ENCODE peak calls at places on chromosomes 4 and X, in five cellular contexts. S, P, I, F and L are unnamed samples.

GRCh38 chr4:99879458-99879857 is 14.8 kb downstream of the LAMTOR3 start:
- DNase-seq in P (no peak), F (no peak), S (no peak), I (no peak), L (no peak)

GRCh38 chr4:112219826-112220366 is 11.7 kb upstream of the AP1AR start:
- DNase-seq in P (no peak), S (no peak), I (no peak), F (no peak), L (no peak)

GRCh38 chr4:93065790-93066189 is 762.0 kb downstream of the GRID2 start:
- DNase-seq in F (no peak), I (no peak), P (no peak), S (no peak), L (no peak)

GRCh38 chr4:68724426-68724825 is 54.0 kb upstream of the UGT2B15 start:
- DNase-seq in S (no peak), I (no peak), F (peak), P (no peak), L (no peak)

GRCh38 chr4:16119981-16120380 is 36.2 kb upstream of the PROM1 start:
- DNase-seq in F (peak), P (no peak), S (no peak), I (no peak), L (no peak)

GRCh38 chrX:148501121-148502066 is 977 bp downstream of the AFF2 start:
- DNase-seq in I (no peak), S (no peak), F (no peak), P (no peak), L (no peak)

GRCh38 chrX:155086202-155086840 is 15.0 kb downstream of the BRCC3 start:
- DNase-seq in I (no peak), F (peak), S (peak), P (no peak), L (no peak)

GRCh38 chrX:152725409-152725808 is 8.1 kb downstream of the CSAG1 start:
- DNase-seq in S (no peak), I (no peak), F (no peak), P (no peak), L (peak)

GRCh38 chrX:131728295-131729145 is 184.6 kb downstream of the OR13H1 start:
- DNase-seq in F (peak), S (no peak), I (peak), P (peak), L (peak)

GRCh38 chr4:69984030-69984443 is 11.7 kb upstream of the STATH start:
- DNase-seq in F (no peak), I (no peak), S (peak), P (peak), L (no peak)

GRCh38 chrX:119655125-119655524 is 37.8 kb downstream of the SEPTIN6 start:
- DNase-seq in S (peak), I (no peak), P (no peak), F (no peak), L (no peak)

GRCh38 chr4:77818077-77818666 is 996 bp downstream of the CNOT6L start:
- DNase-seq in S (peak), I (peak), F (peak), P (peak), L (peak)

GRCh38 chr4:139822391-139822790 is 156.8 kb downstream of the MGST2 start:
- DNase-seq in S (no peak), P (no peak), F (no peak), I (no peak), L (no peak)

GRCh38 chr4:139761461-139761860 is 95.8 kb downstream of the MGST2 start:
- DNase-seq in S (no peak), I (no peak), F (no peak), P (no peak), L (no peak)

GRCh38 chr4:135564090-135564489 is 1362.5 kb upstream of the PABPC4L start:
- DNase-seq in F (no peak), S (no peak), I (no peak), P (no peak), L (no peak)

GRCh38 chr4:24734511-24734910 is 60.9 kb upstream of the SOD3 start:
- DNase-seq in S (peak), P (no peak), I (no peak), F (no peak), L (no peak)

GRCh38 chr4:5474756-5475155 is 233.6 kb downstream of the EVC2 start:
- DNase-seq in P (no peak), F (no peak), I (no peak), S (no peak), L (no peak)

GRCh38 chr4:107444-108429 is 16.6 kb upstream of the ZNF718 start:
- DNase-seq in P (no peak), S (no peak), F (no peak), I (no peak), L (no peak)

GRCh38 chrX:9141496-9141895 is 107.6 kb upstream of the FAM9B start:
- DNase-seq in F (no peak), P (no peak), S (peak), I (no peak), L (no peak)

DNA sequence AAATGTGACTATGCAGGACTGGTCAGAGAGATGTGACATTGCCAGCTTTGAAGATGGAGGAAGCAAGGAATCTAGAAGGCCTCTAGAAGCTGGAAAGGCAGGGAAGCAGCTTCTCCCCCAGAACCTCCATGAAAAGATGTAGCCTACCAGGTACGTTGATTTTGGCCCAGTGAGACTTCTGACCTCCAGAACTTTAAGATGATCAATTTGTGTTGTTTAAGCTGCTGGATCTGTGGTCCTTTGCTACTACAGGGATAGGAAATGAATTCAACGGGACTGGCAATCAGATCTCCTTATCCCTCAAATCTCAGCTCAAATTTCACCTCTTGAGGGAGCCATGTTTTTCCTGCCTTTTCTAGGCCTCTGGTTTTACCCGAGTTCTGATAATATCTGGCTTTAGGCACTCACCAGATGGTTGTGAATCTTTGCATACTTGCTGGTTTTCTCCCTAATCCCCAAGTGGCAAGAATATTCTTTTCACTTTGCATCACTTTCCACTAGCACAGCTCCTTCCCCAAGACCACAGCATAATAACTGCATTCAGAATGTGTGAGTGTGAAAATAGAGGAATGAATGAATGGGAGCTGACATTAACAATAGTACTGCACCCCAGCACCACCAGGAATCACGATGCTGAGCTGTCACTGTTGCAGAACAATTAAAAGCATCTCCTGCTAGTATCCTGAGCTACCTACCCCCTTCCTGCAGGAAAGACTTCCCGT is 25.5 kb upstream of the TMSB4X start:
- DNase-seq in F (no peak), P (no peak), S (no peak), I (no peak), L (no peak)
- H3K4me3 ChIP-seq in F (no peak), P (no peak), S (no peak), I (no peak), L (no peak)

DNA sequence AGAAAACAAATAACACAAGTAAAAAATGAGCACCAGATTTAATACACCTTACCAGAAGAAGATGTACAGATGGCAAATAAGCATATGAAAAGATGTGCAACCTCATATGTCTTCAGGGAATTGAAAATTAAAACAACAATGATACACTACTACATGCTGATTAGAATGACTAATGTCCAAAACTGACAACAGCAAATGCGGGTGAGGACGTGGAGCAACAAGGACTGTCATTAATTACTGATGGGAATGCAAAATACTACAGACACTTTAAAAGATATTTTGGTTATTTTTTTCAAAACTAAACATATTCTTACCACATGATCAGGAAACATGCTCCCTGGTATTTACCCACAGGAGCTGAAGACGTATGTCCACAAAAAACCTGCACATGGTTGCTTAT is 140.3 kb downstream of the FRYL start:
- DNase-seq in I (no peak), P (no peak), S (no peak), F (no peak), L (no peak)
- H3K4me3 ChIP-seq in I (no peak), P (no peak), S (no peak), F (no peak), L (no peak)

GRCh38 chr4:118280501-118281218 is 72.1 kb downstream of the PRSS12 start:
- DNase-seq in I (no peak), S (peak), P (peak), F (peak), L (no peak)
- H3K4me3 ChIP-seq in I (no peak), S (peak), P (no peak), F (no peak), L (no peak)

GRCh38 chr4:169660929-169661328 is 40.6 kb downstream of the CLCN3 start:
- DNase-seq in F (no peak), S (no peak), I (no peak), P (no peak), L (no peak)
- H3K4me3 ChIP-seq in F (peak), S (peak), I (no peak), P (no peak), L (no peak)